ENCODE peak calls at places on chromosomes 4 and X, in four cellular contexts. X is IMR-90, C is lower leg skin, U is ovary. V is an unnamed sample.

GRCh38 chr4:3250956-3251690 is 2.2 kb downstream of the MSANTD1 start:
- DNase-seq in X (no peak), C (peak), U (peak), V (no peak)

GRCh38 chr4:168560184-168560834 is 63.5 kb downstream of the PALLD start:
- DNase-seq in X (peak), C (no peak), U (no peak), V (no peak)

GRCh38 chr4:102817021-102817605 is 10.2 kb downstream of the UBE2D3 start:
- DNase-seq in X (no peak), C (no peak), U (no peak), V (no peak)

GRCh38 chrX:33840176-33840575 is 291.9 kb downstream of the FAM47A start:
- DNase-seq in X (no peak), C (no peak), U (no peak), V (no peak)

GRCh38 chrX:154545673-154546274 is 872 bp downstream of the G6PD start:
- DNase-seq in X (no peak), C (no peak), U (no peak), V (no peak)

GRCh38 chrX:43813898-43814297 is 68.4 kb downstream of the MAOB start:
- DNase-seq in X (no peak), C (no peak), U (no peak), V (no peak)

GRCh38 chr4:78971326-78971725 is 32.1 kb upstream of the PAQR3 start:
- DNase-seq in X (no peak), C (no peak), U (no peak), V (no peak)

GRCh38 chrX:18390941-18391538 is 34.4 kb upstream of the CDKL5 start:
- DNase-seq in X (peak), C (peak), U (peak), V (no peak)

GRCh38 chrX:41502004-41502403 is 54.9 kb downstream of the NYX start:
- DNase-seq in X (no peak), C (no peak), U (no peak), V (no peak)

GRCh38 chr4:77579406-77580076 is 26.1 kb upstream of the CXCL13 start:
- DNase-seq in X (peak), C (no peak), U (no peak), V (no peak)

GRCh38 chr4:188008377-188008776 is 12.8 kb downstream of the ZFP42 start:
- DNase-seq in X (peak), C (no peak), U (no peak), V (no peak)

GRCh38 chr4:67091668-67092067 is 453.6 kb downstream of the CENPC start:
- DNase-seq in X (no peak), C (no peak), U (no peak), V (no peak)

GRCh38 chr4:168769416-168769815 is 240.6 kb downstream of the CBR4 start:
- DNase-seq in X (peak), C (no peak), U (peak), V (no peak)

GRCh38 chr4:89410687-89411086 is 103.1 kb upstream of the GPRIN3 start:
- DNase-seq in X (peak), C (no peak), U (no peak), V (no peak)

GRCh38 chrX:116607766-116608165 is 145.0 kb upstream of the CT83 start:
- DNase-seq in X (no peak), C (no peak), U (no peak), V (no peak)

GRCh38 chr4:744212-744841 is 38.7 kb downstream of the PCGF3 start:
- DNase-seq in X (no peak), C (no peak), U (no peak), V (no peak)

GRCh38 chrX:70030242-70030823 is 19.4 kb downstream of the AWAT2 start:
- DNase-seq in X (peak), C (no peak), U (no peak), V (peak)

GRCh38 chr4:7342223-7342576 is 92.5 kb downstream of the PSAPL1 start:
- DNase-seq in X (no peak), C (no peak), U (no peak), V (no peak)

GRCh38 chr4:169485791-169486742 is 126.3 kb downstream of the NEK1 start:
- DNase-seq in X (peak), C (no peak), U (no peak), V (no peak)

GRCh38 chrX:48617542-48618340 is 20.4 kb downstream of the WDR13 start:
- DNase-seq in X (no peak), C (peak), U (no peak), V (no peak)

GRCh38 chr4:5863461-5864113 is 29.3 kb downstream of the CRMP1 start:
- DNase-seq in X (peak), C (no peak), U (no peak), V (no peak)

GRCh38 chr4:170875868-170876267 is 786.1 kb upstream of the AADAT start:
- DNase-seq in X (no peak), C (no peak), U (no peak), V (no peak)

GRCh38 chr4:39539026-39539690 is 11.9 kb upstream of the UGDH start:
- DNase-seq in X (peak), C (no peak), U (no peak), V (no peak)

GRCh38 chrX:30278365-30278764 is 30.8 kb downstream of the NR0B1 start:
- DNase-seq in X (peak), C (no peak), U (no peak), V (no peak)

GRCh38 chr4:86586160-86586572 is 7.9 kb upstream of the PTPN13 start:
- DNase-seq in X (no peak), C (no peak), U (no peak), V (no peak)

GRCh38 chr4:170391066-170391754 is 301.5 kb upstream of the AADAT start:
- DNase-seq in X (peak), C (no peak), U (no peak), V (no peak)

GRCh38 chr4:68369474-68369805 is 19.6 kb upstream of the YTHDC1 start:
- DNase-seq in X (no peak), C (no peak), U (no peak), V (no peak)

GRCh38 chrX:13091111-13091765 is 46.8 kb upstream of the FAM9C start:
- DNase-seq in X (no peak), C (no peak), U (no peak), V (no peak)

DNA sequence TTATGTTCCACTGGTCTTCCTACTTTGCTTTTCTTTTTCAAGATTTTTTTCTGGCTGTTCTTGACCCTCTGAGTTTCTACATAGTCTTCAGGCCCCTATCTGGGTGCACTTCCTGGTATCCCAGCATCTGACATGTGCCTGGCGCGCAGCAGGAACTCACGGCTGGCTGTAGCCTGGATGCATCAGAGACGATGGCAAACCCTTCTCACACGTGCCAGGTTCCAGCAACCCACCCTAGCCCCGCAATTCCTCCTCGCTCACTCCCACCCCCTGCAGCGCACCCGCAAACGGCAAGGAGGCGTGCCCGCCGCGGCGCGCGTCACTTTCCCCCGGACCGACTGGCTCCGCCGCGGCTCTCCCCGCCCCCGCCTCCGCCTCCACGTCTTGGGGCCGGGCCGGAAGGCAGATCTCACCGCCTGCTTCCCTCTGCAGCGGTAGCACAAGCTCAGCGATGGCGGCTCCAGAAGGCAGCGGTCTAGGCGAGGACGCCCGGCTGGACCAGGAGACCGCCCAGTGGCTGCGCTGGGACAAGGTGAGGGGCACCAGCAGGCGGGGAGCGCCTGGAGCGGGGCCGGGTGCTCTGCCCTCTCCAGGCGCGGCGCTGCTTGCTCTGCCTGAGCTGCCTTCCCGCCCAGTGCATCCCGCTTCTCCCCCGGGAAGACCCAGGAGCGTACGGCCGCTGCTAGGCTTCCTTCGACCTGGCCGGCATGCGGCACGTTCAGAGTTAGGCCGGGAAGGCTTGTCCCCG is at the start of gene PGM2:
- DNase-seq in X (peak), C (peak), U (peak), V (peak)
- TF ChIP-seq POLR2A in X (peak), C (no peak), U (peak), V (peak)

DNA sequence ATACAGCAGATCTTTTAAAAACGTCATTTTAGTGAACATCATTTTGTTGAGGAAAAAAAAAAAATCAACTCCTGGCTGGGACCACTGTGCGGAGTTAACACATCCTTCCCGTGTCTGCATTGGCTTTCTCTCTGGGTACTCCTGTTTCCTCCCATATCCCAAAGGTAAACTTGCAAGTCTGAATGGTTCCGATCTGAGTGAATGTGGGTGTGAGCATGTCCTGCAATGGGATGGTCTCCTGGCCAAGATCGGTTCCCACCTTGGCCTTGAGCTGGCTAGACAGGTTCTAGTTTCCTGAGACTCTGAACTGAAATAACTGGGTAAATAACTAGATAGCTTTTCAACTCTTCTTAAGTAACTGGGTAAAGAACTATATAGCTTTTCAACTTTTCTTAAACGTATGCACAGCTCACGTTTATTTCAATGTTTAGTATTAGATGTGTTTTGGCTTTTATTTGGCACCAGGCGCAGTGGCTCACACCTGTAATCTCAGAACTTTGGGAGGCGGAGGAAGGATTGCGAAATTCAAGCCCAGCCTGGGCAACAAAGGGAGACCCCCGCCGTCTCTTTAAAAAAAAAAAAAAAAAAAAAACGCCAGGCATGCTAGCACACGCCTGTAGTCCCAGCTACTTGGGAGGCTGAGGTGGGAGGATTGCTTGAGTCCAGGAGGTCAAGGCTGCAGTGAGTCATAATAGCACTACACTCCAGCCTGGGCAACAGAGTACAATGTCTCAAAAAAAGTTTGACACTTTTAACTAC is 14.0 kb downstream of the RBMX start:
- DNase-seq in X (no peak), C (no peak), U (peak), V (no peak)
- TF ChIP-seq POLR2A in X (no peak), C (no peak), U (no peak), V (no peak)

GRCh38 chr4:140256335-140256734 is 102.4 kb upstream of the MAML3 start:
- DNase-seq in X (peak), C (no peak), U (no peak), V (no peak)

GRCh38 chr4:140257461-140258305 is 103.7 kb upstream of the MAML3 start:
- DNase-seq in X (peak), C (no peak), U (no peak), V (no peak)

GRCh38 chr4:140255919-140256318 is 101.9 kb upstream of the MAML3 start:
- DNase-seq in X (no peak), C (no peak), U (no peak), V (no peak)

GRCh38 chr4:140256941-140257340 is 103.0 kb upstream of the MAML3 start:
- DNase-seq in X (peak), C (no peak), U (no peak), V (no peak)

DNA sequence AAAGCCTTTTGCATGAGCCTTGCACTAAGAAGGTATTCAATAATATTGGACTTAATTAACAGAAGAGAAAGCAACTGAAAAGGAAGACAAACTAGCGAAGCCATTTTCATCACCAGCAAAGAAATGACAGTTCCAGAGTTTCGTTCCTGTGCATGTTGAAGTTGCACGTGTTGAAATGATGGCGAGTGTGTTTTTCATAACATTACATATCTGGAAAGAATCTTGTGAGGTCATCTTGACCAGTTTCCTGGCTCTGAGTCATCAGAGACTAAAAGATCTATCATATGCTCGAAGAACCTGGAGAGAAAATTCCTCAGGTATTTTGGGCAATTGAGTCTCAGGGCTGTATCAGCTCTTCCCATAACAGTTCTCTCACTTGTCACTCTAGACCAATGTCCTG is 106.2 kb upstream of the MAML3 start:
- DNase-seq in X (peak), C (no peak), U (no peak), V (no peak)
- TF ChIP-seq POLR2A in X (no peak), C (no peak), U (no peak), V (no peak)

GRCh38 chrX:71365876-71366673 is at the start of gene TAF1:
- DNase-seq in X (peak), C (peak), U (peak), V (peak)
- TF ChIP-seq POLR2A in X (peak), C (no peak), U (no peak), V (peak)

GRCh38 chr4:119118397-119118796 is 17.2 kb upstream of the MYOZ2 start:
- DNase-seq in X (no peak), C (no peak), U (no peak), V (no peak)
- TF ChIP-seq POLR2A in X (no peak), C (no peak), U (no peak), V (no peak)

GRCh38 chrX:80806557-80806956 is 3.1 kb downstream of the BRWD3 start:
- DNase-seq in X (no peak), C (no peak), U (no peak), V (no peak)
- TF ChIP-seq POLR2A in X (no peak), C (no peak), U (no peak), V (no peak)

GRCh38 chrX:101659601-101660063 is at the start of gene ARMCX2:
- DNase-seq in X (peak), C (peak), U (peak), V (no peak)
- TF ChIP-seq POLR2A in X (peak), C (no peak), U (peak), V (no peak)

GRCh38 chrX:101080326-101080725 is 1.6 kb downstream of the TMEM35A start:
- DNase-seq in X (no peak), C (no peak), U (no peak), V (no peak)
- TF ChIP-seq POLR2A in X (no peak), C (no peak), U (no peak), V (no peak)

V was measured in vagina.